ENCODE peak calls at places on chromosome 9, in six cellular contexts. J is body of pancreas, G is RWPE1, P is tibial artery, T is Peyer's patch, N is GM23248. D is an unnamed sample.

GRCh38 chr9:16768816-16769215 is 101.7 kb downstream of the BNC2 start:
- DNase-seq in J (no peak), G (no peak), P (no peak), T (no peak), N (no peak), D (no peak)

GRCh38 chr9:137217276-137218211 is 4.5 kb downstream of the RNF208 start:
- DNase-seq in J (peak), G (peak), P (peak), T (peak), N (peak), D (no peak)

GRCh38 chr9:36207546-36208012 is 16.9 kb downstream of the CLTA start:
- DNase-seq in J (no peak), G (no peak), P (no peak), T (no peak), N (peak), D (no peak)

GRCh38 chr9:132864691-132865090 is 13.4 kb downstream of the AK8 start:
- DNase-seq in J (no peak), G (no peak), P (no peak), T (no peak), N (no peak), D (no peak)

GRCh38 chr9:3525088-3525835 is 539 bp downstream of the RFX3 start:
- DNase-seq in J (no peak), G (no peak), P (no peak), T (no peak), N (peak), D (no peak)

GRCh38 chr9:96461336-96461735 is 11.4 kb downstream of the HABP4 start:
- DNase-seq in J (no peak), G (no peak), P (no peak), T (no peak), N (no peak), D (no peak)

GRCh38 chr9:30584559-30584958 is 1799.9 kb upstream of the ACO1 start:
- DNase-seq in J (no peak), G (no peak), P (no peak), T (no peak), N (no peak), D (no peak)

GRCh38 chr9:96327694-96328352 is 25.8 kb upstream of the HSD17B3 start:
- DNase-seq in J (peak), G (peak), P (no peak), T (peak), N (peak), D (peak)

GRCh38 chr9:27204578-27204977 is 92.4 kb downstream of the EQTN start:
- DNase-seq in J (no peak), G (peak), P (no peak), T (no peak), N (peak), D (no peak)

GRCh38 chr9:21174671-21175070 is 8.2 kb upstream of the IFNA21 start:
- DNase-seq in J (no peak), G (peak), P (no peak), T (no peak), N (peak), D (no peak)

GRCh38 chr9:107866912-107867311 is 377.3 kb upstream of the KLF4 start:
- DNase-seq in J (no peak), G (no peak), P (no peak), T (no peak), N (peak), D (no peak)

GRCh38 chr9:21533597-21533996 is 51.5 kb upstream of the IFNE start:
- DNase-seq in J (no peak), G (no peak), P (no peak), T (no peak), N (no peak), D (no peak)

GRCh38 chr9:115462623-115463022 is 344.7 kb upstream of the TNC start:
- DNase-seq in J (no peak), G (no peak), P (no peak), T (no peak), N (no peak), D (no peak)

GRCh38 chr9:89996717-89997116 is 391.9 kb downstream of the GADD45G start:
- DNase-seq in J (no peak), G (no peak), P (no peak), T (peak), N (peak), D (no peak)

GRCh38 chr9:30676642-30677041 is 1707.8 kb upstream of the ACO1 start:
- DNase-seq in J (no peak), G (no peak), P (no peak), T (no peak), N (no peak), D (no peak)

GRCh38 chr9:132997591-132997990 is 19.1 kb downstream of the GFI1B start:
- DNase-seq in J (no peak), G (peak), P (no peak), T (no peak), N (peak), D (no peak)

GRCh38 chr9:3758816-3759576 is 233.2 kb upstream of the RFX3 start:
- DNase-seq in J (no peak), G (no peak), P (no peak), T (no peak), N (no peak), D (no peak)

GRCh38 chr9:2022560-2022959 is 7.4 kb downstream of the SMARCA2 start:
- DNase-seq in J (no peak), G (no peak), P (no peak), T (no peak), N (no peak), D (no peak)

GRCh38 chr9:4034404-4034803 is 265.5 kb downstream of the GLIS3 start:
- DNase-seq in J (no peak), G (no peak), P (no peak), T (no peak), N (no peak), D (no peak)

GRCh38 chr9:85056203-85056572 is 386.7 kb downstream of the NTRK2 start:
- DNase-seq in J (no peak), G (no peak), P (no peak), T (no peak), N (no peak), D (no peak)

GRCh38 chr9:134025606-134026541 is 593 bp downstream of the BRD3OS start:
- DNase-seq in J (peak), G (peak), P (peak), T (peak), N (peak), D (peak)

GRCh38 chr9:3928590-3928989 is 371.3 kb downstream of the GLIS3 start:
- DNase-seq in J (no peak), G (no peak), P (no peak), T (no peak), N (no peak), D (no peak)

GRCh38 chr9:9778293-9778692 is 834.5 kb downstream of the PTPRD start:
- DNase-seq in J (no peak), G (no peak), P (no peak), T (no peak), N (no peak), D (no peak)

GRCh38 chr9:88829276-88829675 is 162.0 kb upstream of the S1PR3 start:
- DNase-seq in J (no peak), G (no peak), P (no peak), T (no peak), N (no peak), D (no peak)

GRCh38 chr9:37621299-37621934 is 29.0 kb upstream of the TOMM5 start:
- DNase-seq in J (no peak), G (no peak), P (no peak), T (no peak), N (no peak), D (no peak)

GRCh38 chr9:103514767-103515166 is 519.6 kb downstream of the CYLC2 start:
- DNase-seq in J (no peak), G (no peak), P (no peak), T (no peak), N (no peak), D (no peak)

GRCh38 chr9:107751522-107752235 is 262.1 kb upstream of the KLF4 start:
- DNase-seq in J (no peak), G (no peak), P (peak), T (peak), N (peak), D (no peak)

GRCh38 chr9:34139477-34140146 is 13.1 kb upstream of the DCAF12 start:
- DNase-seq in J (peak), G (peak), P (peak), T (no peak), N (peak), D (no peak)

GRCh38 chr9:90010793-90011192 is 406.0 kb downstream of the GADD45G start:
- DNase-seq in J (no peak), G (no peak), P (peak), T (no peak), N (no peak), D (no peak)

GRCh38 chr9:96344458-96345180 is 38.9 kb downstream of the SLC35D2 start:
- DNase-seq in J (no peak), G (peak), P (peak), T (peak), N (peak), D (no peak)

GRCh38 chr9:81256368-81256767 is 433.0 kb downstream of the TLE1 start:
- DNase-seq in J (no peak), G (no peak), P (no peak), T (no peak), N (no peak), D (no peak)

GRCh38 chr9:14314929-14315753 is 1.2 kb upstream of the NFIB start:
- DNase-seq in J (peak), G (peak), P (peak), T (peak), N (peak), D (peak)

GRCh38 chr9:136694163-136694864 is 7.1 kb upstream of the AGPAT2 start:
- DNase-seq in J (peak), G (peak), P (no peak), T (peak), N (peak), D (no peak)

GRCh38 chr9:36029765-36030528 is 6.8 kb upstream of the RECK start:
- DNase-seq in J (no peak), G (peak), P (no peak), T (no peak), N (peak), D (no peak)

GRCh38 chr9:31908891-31909480 is 475.5 kb upstream of the ACO1 start:
- DNase-seq in J (no peak), G (no peak), P (no peak), T (no peak), N (no peak), D (no peak)

GRCh38 chr9:99491408-99492259 is 269.6 kb downstream of the SEC61B start:
- DNase-seq in J (no peak), G (no peak), P (no peak), T (no peak), N (peak), D (no peak)

GRCh38 chr9:82606761-82607382 is 456.1 kb downstream of the RASEF start:
- DNase-seq in J (peak), G (peak), P (no peak), T (peak), N (peak), D (no peak)

GRCh38 chr9:127976498-127976897 is 4.3 kb downstream of the EEIG1 start:
- DNase-seq in J (peak), G (no peak), P (no peak), T (peak), N (no peak), D (peak)

GRCh38 chr9:127975376-127976315 is 5.1 kb downstream of the EEIG1 start:
- DNase-seq in J (peak), G (no peak), P (peak), T (no peak), N (peak), D (no peak)

GRCh38 chr9:127974002-127974768 is 6.6 kb downstream of the EEIG1 start:
- DNase-seq in J (peak), G (no peak), P (no peak), T (no peak), N (no peak), D (no peak)

GRCh38 chr9:127973169-127974001 is 7.4 kb downstream of the EEIG1 start:
- DNase-seq in J (peak), G (no peak), P (no peak), T (peak), N (no peak), D (no peak)

DNA sequence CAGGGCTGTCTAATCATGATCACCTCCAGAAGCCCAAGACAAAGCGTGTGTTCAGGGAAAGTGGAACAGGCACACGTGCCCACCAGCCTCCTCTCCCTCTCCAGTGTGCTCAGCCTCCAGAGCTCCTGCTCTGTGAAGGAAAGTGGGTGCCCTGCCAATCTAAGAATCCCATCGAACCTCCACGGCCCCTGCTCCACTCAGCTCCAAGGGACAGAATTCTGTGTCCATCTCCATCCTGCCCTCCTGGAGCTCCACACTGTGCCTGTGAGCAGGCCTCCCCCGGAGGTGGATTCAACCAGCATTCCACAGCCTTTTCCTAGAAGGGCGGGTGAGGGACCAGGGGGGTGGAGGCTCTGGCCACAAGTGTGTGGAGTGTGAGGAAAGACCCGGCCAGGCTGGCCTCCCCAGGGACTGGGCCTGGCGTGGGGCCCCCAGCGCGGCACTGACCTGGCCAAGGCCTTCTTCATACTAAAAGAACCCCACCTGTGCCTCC is 6.0 kb downstream of the EEIG1 start:
- DNase-seq in J (peak), G (no peak), P (peak), T (no peak), N (peak), D (no peak)
- H3K27ac ChIP-seq in J (peak), G (peak), P (peak), T (peak), N (no peak), D (no peak)

DNA sequence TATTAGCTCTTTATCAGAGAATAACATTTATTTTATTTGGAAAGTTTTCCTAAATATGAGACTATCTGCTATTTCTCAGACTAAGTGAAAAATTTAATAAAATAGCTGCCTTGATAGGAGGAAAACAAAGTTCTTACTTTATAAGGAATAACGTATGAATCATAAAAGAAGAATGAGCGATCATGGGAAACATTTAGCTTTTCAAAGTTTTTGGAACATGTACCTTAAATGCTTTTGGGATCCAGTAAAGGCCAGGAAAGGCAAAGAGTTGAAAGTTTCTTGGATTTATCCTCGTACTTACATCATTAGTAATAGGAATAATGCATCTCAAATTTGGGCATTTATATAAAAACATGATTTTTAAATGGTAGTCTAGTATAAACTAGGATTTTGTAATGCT is 19.4 kb downstream of the OGN start:
- DNase-seq in J (no peak), G (no peak), P (no peak), T (no peak), N (no peak), D (no peak)
- H3K27ac ChIP-seq in J (no peak), G (no peak), P (peak), T (no peak), N (peak), D (no peak)

GRCh38 chr9:109119439-109120203 is at the start of gene TMEM245:
- DNase-seq in J (peak), G (peak), P (peak), T (peak), N (peak), D (peak)

GRCh38 chr9:109121218-109121796 is 1.6 kb upstream of the TMEM245 start:
- DNase-seq in J (no peak), G (no peak), P (no peak), T (no peak), N (no peak), D (no peak)

GRCh38 chr9:109118802-109119438 is 827 bp downstream of the TMEM245 start:
- DNase-seq in J (no peak), G (peak), P (peak), T (no peak), N (peak), D (no peak)

GRCh38 chr9:109117856-109118801 is 1.6 kb downstream of the TMEM245 start:
- DNase-seq in J (peak), G (peak), P (no peak), T (peak), N (peak), D (peak)

GRCh38 chr9:109120204-109120789 is 550 bp upstream of the TMEM245 start:
- DNase-seq in J (no peak), G (no peak), P (no peak), T (no peak), N (no peak), D (no peak)
- H3K27ac ChIP-seq in J (no peak), G (no peak), P (no peak), T (no peak), N (no peak), D (peak)

GRCh38 chr9:129899620-129900019 is 64.4 kb downstream of the USP20 start:
- DNase-seq in J (no peak), G (no peak), P (no peak), T (no peak), N (no peak), D (no peak)

GRCh38 chr9:129904734-129905133 is 69.5 kb downstream of the USP20 start:
- DNase-seq in J (no peak), G (no peak), P (no peak), T (no peak), N (no peak), D (no peak)

GRCh38 chr9:129900263-129901041 is 65.2 kb downstream of the USP20 start:
- DNase-seq in J (no peak), G (no peak), P (no peak), T (no peak), N (no peak), D (no peak)

GRCh38 chr9:129902735-129903134 is 67.5 kb downstream of the USP20 start:
- DNase-seq in J (no peak), G (no peak), P (no peak), T (no peak), N (no peak), D (no peak)

GRCh38 chr9:129901922-129902321 is 66.7 kb downstream of the USP20 start:
- DNase-seq in J (no peak), G (no peak), P (no peak), T (no peak), N (no peak), D (no peak)
- H3K27ac ChIP-seq in J (no peak), G (no peak), P (no peak), T (peak), N (no peak), D (no peak)

DNA sequence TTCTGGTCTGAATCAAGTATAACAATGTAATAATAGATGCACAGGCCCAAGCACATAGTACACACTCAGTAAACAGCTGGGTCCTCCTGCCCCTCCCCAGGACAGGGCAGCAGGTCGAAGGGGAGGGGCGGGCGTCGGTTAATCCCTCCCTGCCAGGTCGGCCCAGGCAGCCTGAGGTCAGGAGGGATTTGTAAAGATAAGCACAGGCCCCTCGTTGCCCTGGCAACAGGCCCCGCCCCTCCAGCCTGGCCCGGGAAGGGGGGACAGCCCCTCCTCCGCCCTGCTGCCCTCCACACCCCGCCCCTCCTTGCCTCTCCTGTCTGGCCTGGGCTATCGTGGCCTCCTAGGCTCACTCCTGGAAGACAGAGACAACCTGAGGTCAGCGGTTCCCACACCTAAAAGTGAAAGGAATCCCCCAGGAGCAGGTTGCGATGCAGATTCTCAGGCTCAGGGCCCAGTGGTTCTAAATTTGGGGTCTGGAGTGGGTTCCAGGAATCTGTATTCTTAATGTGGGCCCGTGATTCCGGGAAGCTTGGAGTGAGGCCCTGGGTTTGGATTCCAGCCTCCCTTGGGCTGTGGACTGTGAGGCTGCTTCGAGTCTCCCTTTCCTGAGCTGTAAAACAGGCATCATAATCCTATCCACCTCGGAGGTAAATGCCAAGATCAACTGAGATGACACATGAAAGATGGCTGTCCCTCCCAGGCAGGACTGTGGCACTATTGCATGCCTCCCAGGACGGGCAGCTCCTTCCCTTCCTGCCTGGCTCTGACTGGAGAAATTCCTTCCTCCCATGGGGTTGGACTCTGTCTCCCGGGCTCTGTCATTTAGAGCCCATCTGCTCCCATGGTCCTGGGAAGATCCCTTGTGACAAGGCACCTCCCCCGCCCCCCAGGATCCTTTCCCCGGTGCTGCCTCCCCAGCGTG is 4.4 kb downstream of the CRB2 start:
- DNase-seq in J (peak), G (no peak), P (no peak), T (peak), N (no peak), D (peak)
- H3K27ac ChIP-seq in J (no peak), G (peak), P (no peak), T (peak), N (no peak), D (peak)